ENCODE peak calls at places on chromosomes 4 and X, in six cellular contexts. E is IMR-90, O is trophoblast cell, V is H9, C is H1, W is mesenchymal stem cell. F is an unnamed sample.

GRCh38 chr4:159042097-159042605 is 60.7 kb upstream of the RAPGEF2 start:
- DNase-seq in E (no peak), O (no peak), V (no peak), C (no peak), W (no peak), F (no peak)

GRCh38 chr4:153782567-153782966 is 6.3 kb downstream of the SFRP2 start:
- DNase-seq in E (no peak), O (no peak), V (no peak), C (no peak), W (no peak), F (no peak)

GRCh38 chr4:4462970-4463369 is 76.1 kb downstream of the NSG1 start:
- DNase-seq in E (peak; percentile 27), O (no peak), V (no peak), C (no peak), W (no peak), F (no peak)

GRCh38 chr4:138405934-138406567 is 163.9 kb upstream of the SLC7A11 start:
- DNase-seq in E (peak; percentile 72), O (peak; percentile 62), V (no peak), C (no peak), W (peak; percentile 70), F (no peak)

GRCh38 chr4:129335263-129335662 is 239.3 kb downstream of the C4orf33 start:
- DNase-seq in E (no peak), O (no peak), V (no peak), C (no peak), W (no peak), F (no peak)

GRCh38 chr4:184961693-184962092 is 56.6 kb upstream of the HELT start:
- DNase-seq in E (no peak), O (no peak), V (peak; percentile 60), C (no peak), W (no peak), F (no peak)

GRCh38 chrX:124028177-124028576 is 66.7 kb downstream of the STAG2 start:
- DNase-seq in E (peak; percentile 71), O (no peak), V (no peak), C (no peak), W (no peak), F (no peak)

GRCh38 chr4:183906486-183906735 is 1.3 kb downstream of the STOX2 start:
- DNase-seq in E (no peak), O (no peak), V (no peak), C (no peak), W (peak; percentile 1), F (no peak)

GRCh38 chr4:152115121-152115520 is 354.3 kb upstream of the GATB start:
- DNase-seq in E (no peak), O (no peak), V (no peak), C (no peak), W (no peak), F (no peak)

GRCh38 chr4:127698789-127699200 is 31.4 kb upstream of the SLC25A31 start:
- DNase-seq in E (peak; percentile 66), O (peak; percentile 86), V (no peak), C (no peak), W (peak; percentile 31), F (no peak)

GRCh38 chr4:8325284-8325973 is 55.9 kb downstream of the HTRA3 start:
- DNase-seq in E (no peak), O (no peak), V (peak; percentile 18), C (peak; percentile 14), W (no peak), F (no peak)

GRCh38 chr4:8103991-8104390 is 54.6 kb downstream of the ABLIM2 start:
- DNase-seq in E (no peak), O (no peak), V (no peak), C (no peak), W (no peak), F (no peak)

GRCh38 chr4:134935320-134935719 is 733.7 kb upstream of the PABPC4L start:
- DNase-seq in E (no peak), O (peak; percentile 39), V (no peak), C (peak; percentile 59), W (peak; percentile 32), F (peak; percentile 5)

GRCh38 chrX:20547649-20548051 is 280.9 kb upstream of the RPS6KA3 start:
- DNase-seq in E (peak; percentile 68), O (no peak), V (no peak), C (no peak), W (peak; percentile 59), F (no peak)

GRCh38 chr4:66225539-66225938 is 555.2 kb upstream of the EPHA5 start:
- DNase-seq in E (no peak), O (no peak), V (no peak), C (no peak), W (no peak), F (no peak)

GRCh38 chrX:1165535-1166196 is 46.8 kb downstream of the CRLF2 start:
- DNase-seq in E (no peak), O (peak; percentile 65), V (no peak), C (peak; percentile 47), W (peak; percentile 50), F (no peak)

GRCh38 chr4:73855406-73855805 is 2.3 kb downstream of the PF4V1 start:
- DNase-seq in E (no peak), O (no peak), V (no peak), C (no peak), W (no peak), F (no peak)

GRCh38 chrX:348461-349117 is 30.0 kb upstream of the GTPBP6 start:
- DNase-seq in E (peak; percentile 16), O (no peak), V (no peak), C (no peak), W (peak; percentile 52), F (no peak)

GRCh38 chr4:109979932-109980717 is 67.4 kb downstream of the EGF start:
- DNase-seq in E (peak; percentile 78), O (peak; percentile 67), V (no peak), C (no peak), W (peak; percentile 75), F (no peak)

GRCh38 chrX:154412468-154412867 is 1.1 kb downstream of the TAFAZZIN start:
- DNase-seq in E (no peak), O (no peak), V (no peak), C (no peak), W (no peak), F (no peak)

GRCh38 chr4:23219779-23220408 is 527.2 kb downstream of the GBA3 start:
- DNase-seq in E (no peak), O (no peak), V (no peak), C (no peak), W (no peak), F (no peak)

GRCh38 chrX:152635941-152636340 is 1.8 kb upstream of the GABRQ start:
- DNase-seq in E (peak; percentile 50), O (peak; percentile 68), V (peak; percentile 58), C (peak; percentile 45), W (peak; percentile 12), F (peak; percentile 47)

GRCh38 chr4:98659106-98659592 is 738 bp upstream of the TSPAN5 start:
- DNase-seq in E (peak; percentile 57), O (peak; percentile 7), V (peak; percentile 49), C (no peak), W (peak; percentile 66), F (no peak)

GRCh38 chrX:16771483-16772398 is 14.5 kb upstream of the TXLNG start:
- DNase-seq in E (peak; percentile 86), O (peak; percentile 60), V (peak; percentile 83), C (peak; percentile 44), W (peak; percentile 88), F (peak; percentile 21)

GRCh38 chrX:5748751-5749150 is 479.9 kb downstream of the NLGN4X start:
- DNase-seq in E (no peak), O (no peak), V (no peak), C (no peak), W (no peak), F (no peak)

GRCh38 chrX:9729161-9729885 is 36.3 kb downstream of the GPR143 start:
- DNase-seq in E (no peak), O (peak; percentile 16), V (no peak), C (no peak), W (peak; percentile 81), F (no peak)

DNA sequence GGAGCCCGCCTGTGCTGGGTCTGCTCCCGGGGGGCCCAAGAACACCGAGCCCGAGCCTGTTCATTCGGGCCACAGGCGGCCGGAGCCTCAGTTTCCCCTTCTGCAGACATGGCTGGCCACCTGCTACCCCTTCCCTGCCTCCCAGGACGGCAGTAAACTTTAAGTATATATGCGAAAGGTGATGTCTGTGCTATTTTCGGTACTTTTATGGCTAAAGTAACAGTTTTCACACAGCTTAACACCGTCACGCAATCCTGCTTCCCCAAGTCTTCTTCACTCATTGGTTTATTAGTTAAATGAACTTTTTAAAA is 464 bp downstream of the ANAPC4 start:
- DNase-seq in E (no peak), O (no peak), V (no peak), C (no peak), W (no peak), F (no peak)
- H3K18ac ChIP-seq in E (no peak overlapping the region), O (peak overlapping the region; percentile 92), V (no peak overlapping the region), C (no peak overlapping the region), W (no peak overlapping the region), F (peak overlapping the region; percentile 94)

GRCh38 chr4:88280228-88280795 is 4.0 kb downstream of the PPM1K start:
- DNase-seq in E (no peak), O (no peak), V (no peak), C (no peak), W (no peak), F (no peak)

GRCh38 chr4:88284378-88285234 is at the start of gene PPM1K:
- DNase-seq in E (peak; percentile 98), O (peak; percentile 99), V (peak; percentile 99), C (peak; percentile 99), W (peak; percentile 99), F (peak; percentile 96)

GRCh38 chr4:88286897-88287296 is 2.5 kb upstream of the PPM1K start:
- DNase-seq in E (no peak), O (no peak), V (no peak), C (no peak), W (peak; percentile 40), F (no peak)

GRCh38 chr4:88285235-88285505 is 809 bp upstream of the PPM1K start:
- DNase-seq in E (no peak), O (no peak), V (no peak), C (no peak), W (no peak), F (no peak)

GRCh38 chr4:88283661-88284377 is 542 bp downstream of the PPM1K start:
- DNase-seq in E (peak; percentile 50), O (peak; percentile 66), V (peak; percentile 62), C (peak; percentile 70), W (peak; percentile 88), F (peak; percentile 67)
- H2AFZ ChIP-seq in E (peak overlapping the region; percentile 97), O (peak overlapping the region; percentile 93), V (peak overlapping the region; percentile 49), C (peak overlapping the region; percentile 96), W (peak overlapping the region; percentile 66), F (peak overlapping the region; percentile 94)

GRCh38 chr4:124694961-124695598 is 17.5 kb downstream of the ANKRD50 start:
- DNase-seq in E (peak; percentile 39), O (no peak), V (no peak), C (no peak), W (no peak), F (no peak)
- H3K18ac ChIP-seq in E (no peak overlapping the region), O (no peak overlapping the region), V (no peak overlapping the region), C (no peak overlapping the region), W (no peak overlapping the region), F (no peak overlapping the region)

GRCh38 chr4:157079441-157079840 is 3.5 kb downstream of the GLRB start:
- DNase-seq in E (no peak), O (no peak), V (no peak), C (no peak), W (no peak), F (no peak)

GRCh38 chr4:157072002-157072401 is 3.9 kb upstream of the GLRB start:
- DNase-seq in E (peak; percentile 55), O (no peak), V (no peak), C (no peak), W (peak; percentile 37), F (no peak)

GRCh38 chr4:157075811-157076577 is at the start of gene GLRB:
- DNase-seq in E (peak; percentile 11), O (peak; percentile 69), V (peak; percentile 53), C (peak; percentile 69), W (peak; percentile 48), F (peak; percentile 31)

GRCh38 chr4:157076578-157076947 is 613 bp downstream of the GLRB start:
- DNase-seq in E (no peak), O (peak; percentile 10), V (peak; percentile 46), C (peak; percentile 48), W (no peak), F (no peak)

GRCh38 chr4:157075401-157075800 is 549 bp upstream of the GLRB start:
- DNase-seq in E (no peak), O (peak; percentile 87), V (no peak), C (no peak), W (no peak), F (no peak)
- H2AFZ ChIP-seq in E (peak overlapping the region; percentile 94), O (no peak overlapping the region), V (no peak overlapping the region), C (peak overlapping the region; percentile 81), W (no peak overlapping the region), F (peak overlapping the region; percentile 100)